ENCODE peak calls at places on chromosomes 13 and 19, in seven cellular contexts. W, N, Y, D, Q, J and H are unnamed samples.

GRCh38 chr19:27972291-27973040 is 1240.5 kb downstream of the UQCRFS1 start:
- DNase-seq in W (no peak), N (peak), Y (no peak), D (no peak), Q (peak), J (no peak), H (no peak)

GRCh38 chr13:86741762-86742285 is 929.3 kb upstream of the SLITRK5 start:
- DNase-seq in W (no peak), N (no peak), Y (no peak), D (no peak), Q (no peak), J (no peak), H (no peak)

GRCh38 chr19:18254546-18255500 is 19.4 kb downstream of the IQCN start:
- DNase-seq in W (no peak), N (no peak), Y (no peak), D (no peak), Q (no peak), J (no peak), H (no peak)

GRCh38 chr19:37855098-37855497 is 51.3 kb downstream of the WDR87 start:
- DNase-seq in W (no peak), N (no peak), Y (no peak), D (peak), Q (peak), J (no peak), H (no peak)

GRCh38 chr19:16068696-16069259 is 7.5 kb upstream of the TPM4 start:
- DNase-seq in W (no peak), N (no peak), Y (no peak), D (no peak), Q (no peak), J (no peak), H (no peak)

GRCh38 chr19:56639217-56639616 is 3.7 kb upstream of the SMIM17 start:
- DNase-seq in W (no peak), N (no peak), Y (no peak), D (no peak), Q (no peak), J (no peak), H (peak)

GRCh38 chr13:75635101-75635620 is 969 bp upstream of the LMO7 start:
- DNase-seq in W (no peak), N (peak), Y (no peak), D (no peak), Q (peak), J (peak), H (no peak)

GRCh38 chr19:13060233-13060963 is 42.3 kb downstream of the LYL1 start:
- DNase-seq in W (no peak), N (peak), Y (no peak), D (peak), Q (no peak), J (peak), H (no peak)

GRCh38 chr19:16620018-16620417 is 8.0 kb downstream of the MED26 start:
- DNase-seq in W (no peak), N (no peak), Y (no peak), D (no peak), Q (no peak), J (no peak), H (no peak)

GRCh38 chr13:99227909-99228688 is 27.4 kb downstream of the UBAC2 start:
- DNase-seq in W (no peak), N (peak), Y (no peak), D (no peak), Q (no peak), J (no peak), H (no peak)

GRCh38 chr19:48635263-48635965 is 1.8 kb downstream of the DBP start:
- DNase-seq in W (no peak), N (peak), Y (peak), D (peak), Q (no peak), J (peak), H (peak)

GRCh38 chr13:32976046-32976781 is 40.0 kb upstream of the KL start:
- DNase-seq in W (no peak), N (no peak), Y (no peak), D (no peak), Q (no peak), J (no peak), H (no peak)

GRCh38 chr19:33815410-33816340 is 19.0 kb downstream of the KCTD15 start:
- DNase-seq in W (no peak), N (no peak), Y (no peak), D (no peak), Q (peak), J (peak), H (no peak)

GRCh38 chr13:99984463-99985242 is 3.1 kb downstream of the ZIC2 start:
- DNase-seq in W (no peak), N (peak), Y (no peak), D (no peak), Q (no peak), J (no peak), H (peak)

GRCh38 chr19:41785653-41786052 is 10.7 kb upstream of the CEACAM3 start:
- DNase-seq in W (no peak), N (no peak), Y (peak), D (peak), Q (peak), J (peak), H (peak)

GRCh38 chr13:23956106-23956505 is 58.8 kb upstream of the C1QTNF9B start:
- DNase-seq in W (no peak), N (no peak), Y (no peak), D (no peak), Q (peak), J (no peak), H (no peak)

GRCh38 chr13:95201814-95202521 is 99.3 kb downstream of the ABCC4 start:
- DNase-seq in W (no peak), N (no peak), Y (no peak), D (peak), Q (no peak), J (no peak), H (no peak)

GRCh38 chr13:96822900-96823299 is 171.4 kb downstream of the OXGR1 start:
- DNase-seq in W (no peak), N (no peak), Y (no peak), D (no peak), Q (peak), J (no peak), H (no peak)

GRCh38 chr13:41900918-41901317 is 60.0 kb downstream of the VWA8 start:
- DNase-seq in W (no peak), N (no peak), Y (no peak), D (no peak), Q (peak), J (no peak), H (no peak)

GRCh38 chr19:11125994-11126685 is 29.4 kb downstream of the SPC24 start:
- DNase-seq in W (no peak), N (peak), Y (peak), D (peak), Q (no peak), J (peak), H (peak)

GRCh38 chr13:98798849-98799645 is 46.6 kb upstream of the SLC15A1 start:
- DNase-seq in W (peak), N (peak), Y (no peak), D (no peak), Q (no peak), J (no peak), H (no peak)

GRCh38 chr19:7450243-7451223 is 38.3 kb downstream of the PEX11G start:
- DNase-seq in W (no peak), N (no peak), Y (no peak), D (no peak), Q (peak), J (no peak), H (peak)

GRCh38 chr13:39051157-39051556 is 12.9 kb downstream of the NHLRC3 start:
- DNase-seq in W (peak), N (no peak), Y (no peak), D (no peak), Q (peak), J (no peak), H (no peak)

GRCh38 chr13:83845121-83845520 is 37.2 kb downstream of the SLITRK1 start:
- DNase-seq in W (peak), N (no peak), Y (no peak), D (no peak), Q (no peak), J (no peak), H (no peak)

GRCh38 chr13:37747071-37747612 is 122.4 kb downstream of the TRPC4 start:
- DNase-seq in W (peak), N (no peak), Y (no peak), D (no peak), Q (peak), J (no peak), H (no peak)